ENCODE peak calls at places on chromosome 2, in four cellular contexts. O is K562, B is GM12878, S is A549. R is an unnamed sample.
A peak's percentile ranks its signal among the peaks of the same experiment; 100 is the strongest.

GRCh38 chr2:55620123-55620779 is 2.8 kb upstream of the PPP4R3B start:
- DNase-seq in O (peak; percentile 23), B (no peak), S (peak; percentile 62), R (peak; percentile 63)

GRCh38 chr2:142758973-142759372 is 118.5 kb upstream of the KYNU start:
- DNase-seq in O (no peak), B (no peak), S (no peak), R (no peak)

GRCh38 chr2:224749136-224749535 is 33.0 kb upstream of the CCDC195 start:
- DNase-seq in O (no peak), B (no peak), S (peak; percentile 13), R (no peak)

GRCh38 chr2:160790738-160791137 is 297.1 kb upstream of the RBMS1 start:
- DNase-seq in O (no peak), B (no peak), S (no peak), R (no peak)

GRCh38 chr2:43040084-43040854 is 186.1 kb downstream of the ZFP36L2 start:
- DNase-seq in O (peak; percentile 71), B (no peak), S (peak; percentile 71), R (no peak)

GRCh38 chr2:238644095-238645081 is 203.5 kb upstream of the TWIST2 start:
- DNase-seq in O (no peak), B (no peak), S (peak; percentile 84), R (peak; percentile 33)

GRCh38 chr2:66522591-66523379 is 87.9 kb downstream of the MEIS1 start:
- DNase-seq in O (no peak), B (no peak), S (no peak), R (peak; percentile 55)

GRCh38 chr2:236507393-236508085 is 62.1 kb upstream of the ACKR3 start:
- DNase-seq in O (no peak), B (no peak), S (no peak), R (no peak)

GRCh38 chr2:112092286-112093041 is 37.4 kb downstream of the TMEM87B start:
- DNase-seq in O (no peak), B (no peak), S (no peak), R (no peak)

GRCh38 chr2:72103161-72103560 is 44.5 kb downstream of the CYP26B1 start:
- DNase-seq in O (no peak), B (no peak), S (no peak), R (no peak)

GRCh38 chr2:55334728-55335127 is 65.7 kb upstream of the MTIF2 start:
- DNase-seq in O (no peak), B (no peak), S (no peak), R (no peak)

GRCh38 chr2:221463235-221463896 is 108.7 kb downstream of the EPHA4 start:
- DNase-seq in O (no peak), B (no peak), S (no peak), R (no peak)

GRCh38 chr2:23418490-23418911 is 33.5 kb downstream of the KLHL29 start:
- DNase-seq in O (no peak), B (no peak), S (no peak), R (no peak)

GRCh38 chr2:172119089-172119488 is 16.4 kb upstream of the DLX2 start:
- DNase-seq in O (no peak), B (no peak), S (no peak), R (peak; percentile 86)

GRCh38 chr2:104465978-104466377 is 387.9 kb upstream of the POU3F3 start:
- DNase-seq in O (no peak), B (no peak), S (no peak), R (no peak)

GRCh38 chr2:11701206-11701605 is 31.2 kb upstream of the NTSR2 start:
- DNase-seq in O (no peak), B (no peak), S (no peak), R (no peak)

GRCh38 chr2:102444233-102444632 is 21.3 kb downstream of the IL18RAP start:
- DNase-seq in O (no peak), B (no peak), S (no peak), R (no peak)

GRCh38 chr2:30178618-30179404 is 32.0 kb downstream of the YPEL5 start:
- DNase-seq in O (peak; percentile 51), B (no peak), S (peak; percentile 22), R (no peak)

GRCh38 chr2:100967716-100968115 is 34.4 kb upstream of the RPL31 start:
- DNase-seq in O (no peak), B (no peak), S (no peak), R (no peak)

GRCh38 chr2:135140606-135141005 is 88.5 kb downstream of the RAB3GAP1 start:
- DNase-seq in O (no peak), B (no peak), S (no peak), R (no peak)

GRCh38 chr2:239532859-239533258 is 132.0 kb upstream of the HDAC4 start:
- DNase-seq in O (no peak), B (no peak), S (no peak), R (no peak)

GRCh38 chr2:172431428-172431827 is 4.0 kb downstream of the ITGA6 start:
- DNase-seq in O (no peak), B (no peak), S (no peak), R (no peak)

GRCh38 chr2:121021685-121022084 is 263.3 kb downstream of the TFCP2L1 start:
- DNase-seq in O (no peak), B (no peak), S (no peak), R (no peak)

GRCh38 chr2:170500770-170501169 is 214.4 kb upstream of the SP5 start:
- DNase-seq in O (no peak), B (no peak), S (no peak), R (no peak)
- TF ChIP-seq BHLHE40 in O (no peak), B (no peak), S (no peak), R (no peak)

DNA sequence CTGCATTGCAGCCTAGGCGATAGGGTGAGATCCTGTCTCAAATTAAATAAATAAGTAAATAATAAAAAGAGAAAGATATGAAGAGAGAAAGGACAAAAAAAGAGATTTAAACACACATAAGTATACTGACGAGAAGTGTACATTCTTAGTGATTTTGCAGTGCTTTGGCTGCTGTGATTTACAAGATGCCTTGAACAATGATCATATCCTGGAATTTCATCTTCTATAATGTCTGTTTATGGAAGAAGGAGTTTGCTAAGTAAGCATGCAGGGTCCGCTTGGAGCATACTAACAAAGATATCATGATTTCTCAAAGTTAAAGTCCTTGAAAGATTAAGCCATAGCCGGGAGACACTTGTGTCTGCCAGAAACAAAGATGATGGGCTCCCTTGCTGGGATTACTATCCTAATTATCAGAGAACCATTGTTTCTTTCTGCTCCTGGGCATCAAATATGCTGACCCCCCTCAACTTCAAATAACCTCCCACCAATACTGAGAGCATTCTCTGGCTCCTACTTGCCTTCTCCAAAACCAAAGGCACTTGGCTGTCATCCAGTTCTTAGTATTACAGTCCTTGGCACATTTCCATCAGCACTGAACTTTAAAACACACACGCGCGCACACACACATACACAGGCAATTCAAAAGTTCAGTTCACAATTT is 47.5 kb upstream of the STAM2 start:
- DNase-seq in O (no peak), B (no peak), S (no peak), R (peak; percentile 59)
- TF ChIP-seq POLR2AphosphoS2 in O (no peak), B (no peak), S (no peak), R (no peak)

GRCh38 chr2:150332378-150332777 is 155.1 kb downstream of the RND3 start:
- DNase-seq in O (no peak), B (no peak), S (no peak), R (no peak)
- TF ChIP-seq BHLHE40 in O (no peak), B (no peak), S (no peak), R (no peak)

GRCh38 chr2:62406573-62407043 is 99.4 kb downstream of the TMEM17 start:
- DNase-seq in O (no peak), B (peak; percentile 77), S (no peak), R (peak; percentile 57)
- TF ChIP-seq POLR2AphosphoS2 in O (no peak), B (no peak), S (no peak), R (no peak)

GRCh38 chr2:36352711-36353110 is 2.9 kb upstream of the CRIM1 start:
- DNase-seq in O (no peak), B (no peak), S (peak; percentile 66), R (peak; percentile 62)
- TF ChIP-seq BHLHE40 in O (no peak), B (no peak), S (no peak), R (no peak)

DNA sequence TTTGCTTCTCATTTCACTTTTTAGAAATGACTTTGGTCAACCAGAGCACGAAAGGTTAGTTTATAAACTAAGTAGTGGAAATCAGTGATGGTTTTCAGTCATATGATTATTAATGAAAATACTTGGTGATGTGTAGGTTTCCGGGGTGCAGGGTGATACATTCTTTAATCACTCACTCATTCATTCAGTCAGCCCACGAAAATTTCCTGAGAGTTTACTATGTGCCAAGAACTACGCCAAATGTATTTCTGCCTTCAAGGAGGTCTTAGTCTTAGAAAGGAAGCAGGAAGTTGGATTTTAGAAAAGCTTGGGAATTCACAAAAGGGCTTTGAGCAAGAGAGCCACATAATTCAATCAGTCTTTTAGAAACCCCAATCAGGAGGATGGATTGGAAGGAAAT is 543.5 kb downstream of the PLCL1 start:
- DNase-seq in O (no peak), B (no peak), S (no peak), R (no peak)
- TF ChIP-seq POLR2AphosphoS2 in O (no peak), B (no peak), S (no peak), R (no peak)

GRCh38 chr2:5913729-5914390 is 221.7 kb downstream of the SOX11 start:
- DNase-seq in O (no peak), B (no peak), S (no peak), R (no peak)
- TF ChIP-seq BHLHE40 in O (no peak), B (no peak), S (no peak), R (no peak)

GRCh38 chr2:168736636-168737424 is 65.6 kb upstream of the NOSTRIN start:
- DNase-seq in O (no peak), B (no peak), S (no peak), R (no peak)
- TF ChIP-seq POLR2AphosphoS2 in O (no peak), B (no peak), S (no peak), R (no peak)

GRCh38 chr2:10267551-10268465 is 34.9 kb upstream of the HPCAL1 start:
- DNase-seq in O (no peak), B (no peak), S (no peak), R (peak; percentile 38)

GRCh38 chr2:10269711-10270610 is 32.7 kb upstream of the HPCAL1 start:
- DNase-seq in O (no peak), B (no peak), S (no peak), R (no peak)

GRCh38 chr2:10271509-10271908 is 31.2 kb upstream of the HPCAL1 start:
- DNase-seq in O (no peak), B (no peak), S (no peak), R (no peak)

GRCh38 chr2:10267036-10267435 is 35.7 kb upstream of the HPCAL1 start:
- DNase-seq in O (no peak), B (no peak), S (no peak), R (no peak)

DNA sequence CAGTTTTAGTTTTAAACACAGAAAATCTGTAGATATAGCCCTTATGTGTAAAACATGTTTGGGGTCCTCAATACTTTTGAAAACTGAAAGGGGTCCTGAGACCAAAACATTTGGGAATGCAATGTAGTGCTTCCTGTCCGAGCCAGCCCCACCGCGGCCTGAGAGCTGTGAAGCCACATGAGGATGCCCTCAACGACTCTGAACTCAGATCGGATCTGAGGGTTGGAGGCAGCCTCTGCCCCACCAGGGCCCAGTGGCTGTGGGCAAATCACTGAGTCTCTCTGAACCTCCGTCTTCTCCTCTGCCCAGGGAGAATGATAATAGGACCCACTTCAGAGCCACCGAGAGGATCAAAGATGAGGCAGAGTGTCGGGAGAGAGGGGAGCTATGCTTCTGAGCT is 33.4 kb upstream of the HPCAL1 start:
- DNase-seq in O (no peak), B (no peak), S (no peak), R (no peak)
- TF ChIP-seq BHLHE40 in O (no peak), B (no peak), S (no peak), R (no peak)

R was measured in HepG2.